ENCODE peak calls at places on chromosome X, in ten cellular contexts. M, Z, G, C, V, E, A, W, F and T are unnamed samples.

GRCh38 chrX:47573334-47574095 is 8.7 kb upstream of the TIMP1 start:
- DNase-seq in G (no peak), A (peak; percentile 92), M (no peak), W (peak; percentile 66), F (peak; percentile 84), V (no peak), C (no peak), E (no peak), Z (peak; percentile 58), T (peak; percentile 77)

GRCh38 chrX:46837543-46838481 is 969 bp downstream of the RP2 start:
- DNase-seq in A (no peak), W (peak; percentile 55), F (no peak), G (no peak), M (no peak), Z (no peak), C (peak; percentile 14), V (no peak), E (no peak), T (no peak)

GRCh38 chrX:37314526-37314925 is 34.6 kb upstream of the PRRG1 start:
- DNase-seq in G (no peak), C (no peak), V (no peak), F (no peak), M (no peak), E (no peak), A (no peak), W (peak; percentile 30), Z (no peak), T (no peak)

GRCh38 chrX:47991263-47992092 is 12.3 kb downstream of the ZNF182 start:
- DNase-seq in F (no peak), G (no peak), M (no peak), E (no peak), A (no peak), C (no peak), Z (no peak), V (no peak), W (peak; percentile 13), T (no peak)

GRCh38 chrX:48890934-48891401 is 6.6 kb downstream of the TIMM17B start:
- DNase-seq in F (peak; percentile 61), V (no peak), E (no peak), M (peak; percentile 47), Z (no peak), W (no peak), C (no peak), A (peak; percentile 66), G (peak; percentile 80), T (no peak)

GRCh38 chrX:136065044-136065671 is 79.9 kb downstream of the SLC9A6 start:
- DNase-seq in Z (no peak), F (no peak), G (no peak), E (no peak), M (peak; percentile 50), W (peak; percentile 88), C (no peak), A (no peak), V (no peak), T (no peak)

GRCh38 chrX:103663921-103664320 is 22.6 kb downstream of the MORF4L2 start:
- DNase-seq in E (no peak), M (no peak), G (no peak), A (no peak), V (no peak), Z (no peak), F (peak; percentile 68), C (no peak), W (no peak), T (no peak)

GRCh38 chrX:125198546-125198945 is 121.1 kb upstream of the TEX13C start:
- DNase-seq in M (no peak), F (no peak), G (no peak), A (no peak), C (no peak), Z (no peak), V (no peak), W (no peak), E (no peak), T (no peak)

GRCh38 chrX:54937416-54937815 is 16.8 kb downstream of the TRO start:
- DNase-seq in A (no peak), M (no peak), G (no peak), E (no peak), V (no peak), F (no peak), C (no peak), W (no peak), Z (no peak), T (no peak)

DNA sequence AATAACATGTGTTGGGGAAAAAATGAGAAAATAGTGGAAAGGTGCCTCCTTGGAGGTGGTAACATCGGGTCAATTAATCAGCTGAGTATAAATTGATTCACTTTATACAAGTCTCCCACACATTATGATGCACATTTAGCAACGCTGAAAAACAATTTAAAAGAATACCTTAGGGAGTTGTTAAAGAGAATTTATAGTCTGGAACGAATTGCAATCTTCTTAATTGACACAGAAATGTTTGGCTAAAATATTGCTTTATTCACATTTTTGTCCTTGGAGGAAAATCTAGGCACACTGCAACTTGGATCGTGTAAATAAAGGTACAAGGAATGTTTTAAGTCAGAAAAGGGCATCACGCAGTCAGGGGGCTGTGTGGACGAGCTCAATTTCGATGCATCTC is 84.2 kb downstream of the HPRT1 start:
- DNase-seq in Z (no peak), G (no peak), M (no peak), V (no peak), C (no peak), A (no peak), E (no peak), W (no peak), F (no peak), T (no peak)
- H3K27ac ChIP-seq in Z (peak overlapping the region; percentile 80), G (no peak overlapping the region), M (no peak overlapping the region), V (no peak overlapping the region), C (peak overlapping the region; percentile 75), A (no peak overlapping the region), E (no peak overlapping the region), W (no peak overlapping the region), F (no peak overlapping the region), T (peak overlapping the region; percentile 32)

DNA sequence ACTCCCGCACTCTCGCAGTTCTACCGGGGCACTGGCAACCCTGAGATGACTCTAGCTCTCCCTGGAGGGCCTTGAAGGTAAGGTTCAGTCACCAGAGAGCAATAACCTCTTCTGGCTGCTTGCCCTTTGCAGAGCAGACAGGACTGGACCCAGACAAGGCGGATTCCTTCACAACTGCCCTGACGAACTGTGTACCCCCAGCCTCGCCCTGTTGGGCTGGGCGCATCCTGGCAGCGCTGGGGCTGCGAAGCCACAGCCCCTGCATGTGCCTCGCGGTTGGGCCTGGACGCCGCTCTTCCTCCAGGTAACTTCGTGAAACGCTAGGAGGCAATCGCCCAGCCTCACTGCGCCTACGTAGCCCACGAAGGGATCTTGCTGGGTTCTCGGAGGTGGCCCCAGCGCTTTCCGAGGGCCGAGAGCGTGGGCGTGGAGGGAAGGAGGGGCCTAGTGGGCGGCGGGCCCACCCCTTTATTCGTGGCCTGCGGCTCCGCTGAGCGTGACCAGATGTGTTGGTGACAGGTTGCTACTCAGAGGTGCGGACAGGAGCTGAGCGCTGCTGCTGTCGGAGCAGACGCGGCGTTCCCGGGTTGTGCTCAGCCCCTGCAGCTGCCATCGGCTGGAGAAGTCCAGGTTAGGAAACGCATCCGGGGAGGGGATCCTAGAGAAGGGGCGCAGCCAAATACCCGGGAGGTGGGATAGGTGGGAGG is 1.9 kb upstream of the MAMLD1 start:
- DNase-seq in V (peak; percentile 63), Z (peak; percentile 72), C (no peak), E (peak; percentile 78), F (peak; percentile 49), G (peak; percentile 47), W (peak; percentile 18), M (peak; percentile 38), A (peak; percentile 77), T (peak; percentile 73)
- H3K4me3 ChIP-seq in V (peak overlapping the region; percentile 58), Z (peak overlapping the region; percentile 74), C (peak overlapping the region; percentile 66), E (no peak overlapping the region), F (peak overlapping the region; percentile 55), G (no peak overlapping the region), W (peak overlapping the region; percentile 91), M (peak overlapping the region; percentile 63), A (no peak overlapping the region), T (peak overlapping the region; percentile 54)

DNA sequence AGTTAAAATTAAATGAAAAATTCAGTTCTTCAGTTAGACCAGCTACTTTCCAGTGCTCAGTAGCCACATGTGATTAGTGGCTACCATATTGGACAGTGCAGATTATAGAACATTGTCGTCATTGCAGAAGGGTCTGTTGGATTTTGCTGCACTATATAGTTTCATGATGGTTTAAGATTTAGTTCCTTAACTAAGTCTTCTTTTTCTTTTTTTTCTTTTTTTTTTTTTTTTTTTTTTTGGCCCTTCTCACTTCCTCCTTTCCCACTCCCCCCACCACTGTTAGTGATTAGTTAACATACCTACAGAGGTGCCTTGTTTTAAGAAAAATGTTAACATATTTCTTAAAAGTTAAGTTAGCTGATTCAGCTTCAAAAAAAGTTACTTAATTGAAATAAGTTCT is 9.0 kb downstream of the RAB9A start:
- DNase-seq in Z (no peak), C (no peak), W (no peak), V (no peak), A (no peak), G (no peak), E (no peak), F (no peak), M (no peak), T (no peak)
- H3K4me1 ChIP-seq in Z (no peaks in the 10 kb centered on the region), C (peaks cover 21% of the 10 kb centered on the region), W (no peaks in the 10 kb centered on the region), V (peaks cover 15% of the 10 kb centered on the region), A (no peaks in the 10 kb centered on the region), G (peaks cover 6% of the 10 kb centered on the region), E (peaks cover 2% of the 10 kb centered on the region), F (peaks cover 19% of the 10 kb centered on the region), M (peaks cover 48% of the 10 kb centered on the region), T (peaks cover 15% of the 10 kb centered on the region)

GRCh38 chrX:153381684-153382532 is 19.2 kb downstream of the PNMA6E start:
- DNase-seq in A (peak; percentile 63), C (peak; percentile 19), F (peak; percentile 43), Z (peak; percentile 40), G (no peak), E (no peak), W (no peak), V (no peak), M (no peak), T (no peak)
- H3K27ac ChIP-seq in A (peak overlapping the region; percentile 26), C (no peak overlapping the region), F (no peak overlapping the region), Z (peak overlapping the region; percentile 11), G (peak overlapping the region; percentile 74), E (no peak overlapping the region), W (no peak overlapping the region), V (no peak overlapping the region), M (peak overlapping the region; percentile 6), T (peak overlapping the region; percentile 4)

DNA sequence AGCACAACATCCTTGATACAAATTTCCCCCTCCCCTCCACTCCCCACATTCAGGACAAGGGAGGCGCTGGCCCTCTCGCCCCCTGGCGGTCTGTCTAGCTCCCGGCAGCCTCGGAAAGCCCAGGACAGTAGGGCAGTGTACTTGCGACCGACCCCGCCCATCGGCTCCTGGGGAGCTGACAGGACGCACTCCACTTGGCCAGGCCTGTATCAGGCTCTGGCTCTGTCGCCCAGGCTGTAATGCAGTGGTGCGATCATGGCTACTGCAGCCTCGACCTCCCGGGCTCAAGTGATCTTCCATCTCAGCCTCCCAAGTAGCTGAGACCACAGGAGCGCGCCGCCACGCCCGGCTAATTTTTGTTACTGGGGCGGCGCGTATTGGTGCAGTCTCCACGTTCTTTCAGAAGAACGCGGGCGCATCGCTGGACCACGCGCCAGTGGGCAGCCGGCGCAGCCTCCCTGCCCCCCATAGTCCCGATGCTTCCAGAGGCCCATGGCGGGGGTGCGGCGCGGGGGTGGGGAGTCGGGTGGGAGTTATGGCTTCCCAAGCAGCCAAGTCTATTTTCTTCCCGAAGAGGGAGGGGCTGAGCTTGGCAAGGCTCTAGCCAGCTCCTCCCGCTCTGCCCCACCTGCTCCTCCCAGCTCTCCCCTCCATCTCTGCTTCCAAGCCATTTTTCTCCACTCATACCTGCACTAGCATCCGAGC is 7.8 kb upstream of the AKAP14 start:
- DNase-seq in W (peak; percentile 81), A (peak; percentile 94), G (peak; percentile 89), E (peak; percentile 80), M (peak; percentile 80), F (peak; percentile 83), Z (peak; percentile 62), C (peak; percentile 78), V (peak; percentile 84), T (peak; percentile 79)
- H3K4me3 ChIP-seq in W (peak overlapping the region; percentile 76), A (peak overlapping the region; percentile 58), G (no peak overlapping the region), E (no peak overlapping the region), M (peak overlapping the region; percentile 43), F (peak overlapping the region; percentile 52), Z (no peak overlapping the region), C (peak overlapping the region; percentile 57), V (peak overlapping the region; percentile 30), T (peak overlapping the region; percentile 39)